ENCODE peak calls at places on chromosomes 6 and 20, in seven cellular contexts. C is adrenal gland, N is stomach, D is A549, F is K562, I is esophagus squamous epithelium, V is Peyer's patch. T is an unnamed sample.
A peak's percentile ranks its signal among the peaks of the same experiment; 100 is the strongest.

GRCh38 chr6:156509496-156509895 is 267.7 kb upstream of the ARID1B start:
- DNase-seq in C (no peak), N (no peak), D (no peak), F (no peak), I (no peak), V (no peak), T (no peak)

GRCh38 chr20:56244259-56244658 is 4.3 kb upstream of the MC3R start:
- DNase-seq in C (no peak), N (no peak), D (no peak), F (no peak), I (no peak), V (no peak), T (no peak)

GRCh38 chr6:44082872-44083321 is 44.4 kb downstream of the MRPL14 start:
- DNase-seq in C (no peak), N (no peak), D (no peak), F (no peak), I (no peak), V (no peak), T (no peak)

GRCh38 chr20:46011631-46012482 is 3.1 kb downstream of the MMP9 start:
- DNase-seq in C (peak; percentile 84), N (peak; percentile 48), D (peak; percentile 38), F (peak; percentile 92), I (no peak), V (peak; percentile 36), T (peak; percentile 67)

GRCh38 chr6:157235600-157236039 is 87.7 kb downstream of the TMEM242 start:
- DNase-seq in C (peak; percentile 72), N (peak; percentile 59), D (peak; percentile 60), F (no peak), I (no peak), V (peak; percentile 49), T (peak; percentile 50)

GRCh38 chr6:142631517-142632385 is 313.2 kb downstream of the HIVEP2 start:
- DNase-seq in C (no peak), N (no peak), D (no peak), F (no peak), I (no peak), V (no peak), T (no peak)

GRCh38 chr6:131844243-131844841 is 36.5 kb downstream of the ENPP1 start:
- DNase-seq in C (no peak), N (no peak), D (no peak), F (no peak), I (no peak), V (no peak), T (peak; percentile 57)

GRCh38 chr20:31822421-31823330 is 3.5 kb downstream of the MYLK2 start:
- DNase-seq in C (peak; percentile 82), N (peak; percentile 76), D (peak; percentile 79), F (peak; percentile 89), I (no peak), V (peak; percentile 64), T (peak; percentile 78)

GRCh38 chr6:156423075-156423474 is 354.1 kb upstream of the ARID1B start:
- DNase-seq in C (no peak), N (no peak), D (no peak), F (no peak), I (no peak), V (no peak), T (no peak)

GRCh38 chr6:160462551-160463109 is 114.5 kb downstream of the SLC22A3 start:
- DNase-seq in C (no peak), N (no peak), D (no peak), F (no peak), I (no peak), V (peak; percentile 60), T (no peak)

GRCh38 chr6:142935553-142936517 is 9.1 kb downstream of the HIVEP2 start:
- DNase-seq in C (no peak), N (no peak), D (no peak), F (no peak), I (no peak), V (peak; percentile 74), T (no peak)

GRCh38 chr20:45993197-45993951 is 15.3 kb upstream of the MMP9 start:
- DNase-seq in C (no peak), N (peak; percentile 52), D (peak; percentile 88), F (no peak), I (no peak), V (no peak), T (no peak)

GRCh38 chr6:11744753-11745152 is 33.9 kb downstream of the ADTRP start:
- DNase-seq in C (peak; percentile 68), N (peak; percentile 43), D (no peak), F (no peak), I (no peak), V (peak; percentile 18), T (no peak)

GRCh38 chr6:166633732-166634535 is 6.9 kb upstream of the RPS6KA2 start:
- DNase-seq in C (peak; percentile 87), N (no peak), D (no peak), F (peak; percentile 23), I (no peak), V (no peak), T (no peak)

GRCh38 chr6:98416027-98416426 is 418.3 kb upstream of the POU3F2 start:
- DNase-seq in C (no peak), N (no peak), D (no peak), F (no peak), I (no peak), V (no peak), T (no peak)

GRCh38 chr6:168815229-168815628 is 374.2 kb downstream of the SMOC2 start:
- DNase-seq in C (no peak), N (no peak), D (no peak), F (no peak), I (no peak), V (no peak), T (no peak)

GRCh38 chr20:31819083-31819784 is at the start of gene MYLK2:
- DNase-seq in C (no peak), N (no peak), D (no peak), F (no peak), I (no peak), V (no peak), T (no peak)

GRCh38 chr20:48295445-48295903 is 510.2 kb upstream of the SULF2 start:
- DNase-seq in C (peak; percentile 77), N (no peak), D (peak; percentile 80), F (no peak), I (no peak), V (no peak), T (no peak)

GRCh38 chr6:3912366-3913076 is 63.3 kb downstream of the FAM50B start:
- DNase-seq in C (no peak), N (no peak), D (no peak), F (no peak), I (no peak), V (no peak), T (no peak)

GRCh38 chr6:3913077-3913957 is 64.1 kb downstream of the FAM50B start:
- DNase-seq in C (peak; percentile 48), N (peak; percentile 77), D (peak; percentile 79), F (peak; percentile 72), I (no peak), V (no peak), T (no peak)

GRCh38 chr6:3910264-3910663 is 61.1 kb downstream of the FAM50B start:
- DNase-seq in C (no peak), N (no peak), D (no peak), F (no peak), I (no peak), V (no peak), T (no peak)

GRCh38 chr6:3911130-3911529 is 62.0 kb downstream of the FAM50B start:
- DNase-seq in C (no peak), N (no peak), D (no peak), F (no peak), I (no peak), V (no peak), T (no peak)

GRCh38 chr6:3911614-3912336 is 62.6 kb downstream of the FAM50B start:
- DNase-seq in C (peak; percentile 47), N (peak; percentile 73), D (peak; percentile 50), F (peak; percentile 73), I (no peak), V (no peak), T (no peak)
- H3K4me1 ChIP-seq in C (peaks cover 5% of the 10 kb centered on the region), N (peaks cover 46% of the 10 kb centered on the region), D (peaks cover 36% of the 10 kb centered on the region), F (peaks cover 29% of the 10 kb centered on the region), I (peaks cover 25% of the 10 kb centered on the region), V (no peaks in the 10 kb centered on the region), T (peaks cover 4% of the 10 kb centered on the region)

GRCh38 chr6:52759085-52759484 is 4.2 kb downstream of the GSTA2 start:
- DNase-seq in C (peak; percentile 35), N (no peak), D (no peak), F (no peak), I (no peak), V (no peak), T (no peak)

GRCh38 chr6:52754443-52754842 is 8.8 kb downstream of the GSTA2 start:
- DNase-seq in C (no peak), N (no peak), D (no peak), F (no peak), I (no peak), V (no peak), T (no peak)

GRCh38 chr6:52760105-52760765 is 3.0 kb downstream of the GSTA2 start:
- DNase-seq in C (no peak), N (no peak), D (no peak), F (no peak), I (no peak), V (no peak), T (no peak)
- H3K27ac ChIP-seq in C (no peak overlapping the region), N (no peak overlapping the region), D (no peak overlapping the region), F (no peak overlapping the region), I (no peak overlapping the region), V (no peak overlapping the region), T (no peak overlapping the region)

DNA sequence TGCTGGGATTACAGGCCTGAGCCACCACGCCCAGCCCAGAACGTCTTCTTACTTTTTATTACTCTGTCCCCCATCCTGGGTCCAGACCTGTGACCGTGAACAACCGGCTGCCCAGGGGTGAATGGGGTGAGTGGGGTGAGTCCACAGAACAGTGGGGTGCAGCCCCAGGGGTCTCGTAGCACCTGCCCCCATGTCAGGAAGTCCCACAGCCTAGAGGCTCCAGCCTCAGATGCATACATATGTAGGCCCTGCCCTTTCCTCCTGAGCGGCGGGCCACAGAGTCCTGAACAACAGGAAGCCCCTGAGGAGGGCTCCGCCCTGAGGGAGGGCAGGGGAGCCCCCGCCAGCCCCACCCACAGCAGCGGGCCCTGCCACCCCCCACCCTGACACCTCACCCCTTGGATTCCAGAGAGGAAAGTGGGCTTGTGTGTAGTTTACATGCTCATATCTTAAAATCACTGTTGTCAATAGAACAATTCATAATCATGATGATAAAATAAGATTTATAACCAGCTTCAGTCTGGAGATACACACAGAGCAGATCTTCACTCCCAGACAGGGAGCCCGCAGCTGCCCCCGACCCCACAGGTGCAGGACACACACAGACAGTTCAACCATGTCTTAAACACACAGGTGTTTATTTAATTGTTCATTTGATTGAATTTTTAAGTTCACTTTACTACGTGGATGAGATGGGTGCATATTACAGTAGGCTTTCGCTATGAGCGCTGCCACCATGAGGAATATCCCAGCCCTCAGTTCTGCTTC is 12.4 kb upstream of the GMEB2 start:
- DNase-seq in C (no peak), N (peak; percentile 43), D (no peak), F (no peak), I (no peak), V (peak; percentile 92), T (no peak)
- TF ChIP-seq POLR2A in C (no peak), N (no peak), D (no peak), F (peak; percentile 39), I (no peak), V (peak; percentile 11), T (no peak)

DNA sequence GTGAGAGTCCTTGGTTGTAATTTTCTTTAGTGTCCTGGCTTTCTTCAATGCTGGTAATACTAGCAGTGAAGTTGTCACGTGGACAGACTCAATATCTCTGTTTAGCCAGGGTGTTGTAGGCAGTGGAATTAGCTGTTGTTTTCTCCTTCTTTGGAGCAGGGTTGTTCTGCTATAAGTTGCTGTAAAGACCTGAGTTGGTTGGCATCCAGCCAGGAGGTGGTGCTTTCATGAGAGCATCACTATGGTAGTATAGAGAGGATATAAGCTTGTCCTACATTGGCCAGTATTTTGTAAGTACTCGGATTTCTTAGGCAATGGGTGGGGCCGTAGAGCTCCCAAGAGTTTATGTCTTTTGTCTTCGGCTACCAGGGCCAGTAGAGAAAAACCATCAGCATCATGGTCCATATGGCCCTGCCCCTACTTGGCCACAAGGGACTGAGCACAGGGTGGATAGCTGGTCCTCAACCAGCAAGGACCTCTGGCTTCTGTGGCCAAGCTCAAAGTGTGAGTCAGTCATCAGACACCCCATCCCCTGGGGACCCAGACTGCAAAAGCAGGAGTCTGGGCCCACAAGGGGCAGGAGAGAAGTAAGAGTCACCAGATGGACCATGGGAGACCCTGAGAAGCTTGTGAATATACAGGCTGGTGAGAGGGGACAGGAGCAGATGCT is 127.9 kb upstream of the NXT1 start:
- DNase-seq in C (no peak), N (no peak), D (no peak), F (no peak), I (no peak), V (no peak), T (no peak)
- H3K4me1 ChIP-seq in C (peaks cover 3% of the 10 kb centered on the region), N (no peaks in the 10 kb centered on the region), D (peaks cover 9% of the 10 kb centered on the region), F (no peaks in the 10 kb centered on the region), I (peaks cover 4% of the 10 kb centered on the region), V (no peaks in the 10 kb centered on the region), T (no peaks in the 10 kb centered on the region)